ENCODE peak calls at places on chromosomes 13 and 19, in four cellular contexts. O is fibroblast of lung, S is MM.1S, R is A549. X is an unnamed sample.

GRCh38 chr13:44311011-44311481 is 62.6 kb upstream of the SERP2 start:
- DNase-seq in O (peak; percentile 68), S (no peak), R (peak; percentile 68), X (no peak)

GRCh38 chr19:39998511-39998910 is 1.7 kb downstream of the ZNF546 start:
- DNase-seq in R (no peak), O (peak; percentile 38), S (no peak), X (no peak)

GRCh38 chr19:39264306-39265290 is 3.6 kb upstream of the IFNL2 start:
- DNase-seq in R (no peak), O (peak; percentile 9), S (no peak), X (no peak)

GRCh38 chr19:5125797-5126497 is 157.0 kb downstream of the KDM4B start:
- DNase-seq in R (no peak), S (no peak), O (peak; percentile 24), X (peak; percentile 25)

GRCh38 chr13:73693215-73693614 is 441.0 kb downstream of the KLF12 start:
- DNase-seq in S (no peak), R (no peak), O (peak; percentile 80), X (no peak)

GRCh38 chr13:83780201-83780600 is 102.1 kb downstream of the SLITRK1 start:
- DNase-seq in S (peak; percentile 34), O (peak; percentile 24), R (peak; percentile 36), X (peak; percentile 42)

GRCh38 chr19:48182434-48182833 is 12.0 kb downstream of the ZSWIM9 start:
- DNase-seq in R (no peak), O (no peak), S (no peak), X (no peak)

GRCh38 chr19:15223649-15224371 is 8.4 kb downstream of the EPHX3 start:
- DNase-seq in S (no peak), R (no peak), O (no peak), X (no peak)

GRCh38 chr13:43232866-43233265 is 209.5 kb downstream of the DNAJC15 start:
- DNase-seq in O (peak; percentile 71), S (no peak), R (peak; percentile 1), X (no peak)

GRCh38 chr13:48782429-48782840 is 128.7 kb downstream of the CYSLTR2 start:
- DNase-seq in R (peak; percentile 4), O (no peak), S (no peak), X (no peak)

GRCh38 chr19:13887039-13887438 is 10.1 kb downstream of the NANOS3 start:
- DNase-seq in R (no peak), O (no peak), S (no peak), X (no peak)

GRCh38 chr19:13883665-13884064 is 6.7 kb downstream of the NANOS3 start:
- DNase-seq in S (no peak), R (no peak), O (no peak), X (no peak)

GRCh38 chr19:13887529-13887928 is 10.6 kb downstream of the NANOS3 start:
- DNase-seq in O (peak; percentile 36), S (no peak), R (no peak), X (no peak)

GRCh38 chr19:13884726-13885591 is 8.0 kb downstream of the NANOS3 start:
- DNase-seq in S (peak; percentile 68), O (no peak), R (no peak), X (no peak)

GRCh38 chr19:13885826-13886365 is 9.0 kb downstream of the NANOS3 start:
- DNase-seq in R (no peak), O (no peak), S (no peak), X (no peak)
- H3K4me3 ChIP-seq in R (no peak overlapping the region), O (no peak overlapping the region), S (peak overlapping the region; percentile 58), X (no peak overlapping the region)

GRCh38 chr19:29576761-29577661 is 29.1 kb upstream of the POP4 start:
- DNase-seq in S (no peak), R (no peak), O (peak; percentile 32), X (no peak)

GRCh38 chr19:29574518-29574917 is 31.6 kb upstream of the POP4 start:
- DNase-seq in R (no peak), S (no peak), O (no peak), X (no peak)

GRCh38 chr19:29577662-29577963 is 28.5 kb upstream of the POP4 start:
- DNase-seq in O (no peak), R (no peak), S (no peak), X (no peak)

GRCh38 chr19:29578349-29578748 is 27.7 kb upstream of the POP4 start:
- DNase-seq in R (no peak), O (no peak), S (no peak), X (no peak)

GRCh38 chr19:29576043-29576442 is 30.0 kb upstream of the POP4 start:
- DNase-seq in S (no peak), O (peak; percentile 22), R (no peak), X (no peak)
- H3K4me3 ChIP-seq in S (no peak overlapping the region), O (no peak overlapping the region), R (no peak overlapping the region), X (no peak overlapping the region)

GRCh38 chr13:59915252-59915651 is 248.5 kb downstream of the DIAPH3 start:
- DNase-seq in R (no peak), O (no peak), S (no peak), X (no peak)
- H3K4me3 ChIP-seq in R (no peak overlapping the region), O (no peak overlapping the region), S (no peak overlapping the region), X (no peak overlapping the region)

GRCh38 chr13:25171170-25171516 is 945 bp downstream of the AMER2 start:
- DNase-seq in S (no peak), R (no peak), O (no peak), X (no peak)
- H3K4me3 ChIP-seq in S (peak overlapping the region; percentile 37), R (peak overlapping the region; percentile 40), O (peak overlapping the region; percentile 38), X (no peak overlapping the region)

GRCh38 chr19:45098521-45099464 is 5.8 kb downstream of the PPP1R37 start:
- DNase-seq in R (no peak), S (no peak), O (peak; percentile 59), X (peak; percentile 68)
- H3K4me3 ChIP-seq in R (peak overlapping the region; percentile 16), S (no peak overlapping the region), O (peak overlapping the region; percentile 49), X (peak overlapping the region; percentile 5)

GRCh38 chr13:99015606-99016520 is 38.0 kb upstream of the DOCK9 start:
- DNase-seq in O (no peak), S (no peak), R (no peak), X (peak; percentile 73)
- H3K4me3 ChIP-seq in O (no peak overlapping the region), S (no peak overlapping the region), R (no peak overlapping the region), X (no peak overlapping the region)

GRCh38 chr19:45218887-45219780 is 26.1 kb downstream of the EXOC3L2 start:
- DNase-seq in S (no peak), R (no peak), O (no peak), X (no peak)

GRCh38 chr19:45217193-45217956 is 27.8 kb downstream of the EXOC3L2 start:
- DNase-seq in S (no peak), R (no peak), O (peak; percentile 20), X (no peak)

GRCh38 chr19:45216677-45217076 is 28.5 kb downstream of the EXOC3L2 start:
- DNase-seq in R (no peak), O (peak; percentile 36), S (no peak), X (no peak)

GRCh38 chr19:45218426-45218825 is 26.8 kb downstream of the EXOC3L2 start:
- DNase-seq in S (no peak), R (no peak), O (no peak), X (no peak)

DNA sequence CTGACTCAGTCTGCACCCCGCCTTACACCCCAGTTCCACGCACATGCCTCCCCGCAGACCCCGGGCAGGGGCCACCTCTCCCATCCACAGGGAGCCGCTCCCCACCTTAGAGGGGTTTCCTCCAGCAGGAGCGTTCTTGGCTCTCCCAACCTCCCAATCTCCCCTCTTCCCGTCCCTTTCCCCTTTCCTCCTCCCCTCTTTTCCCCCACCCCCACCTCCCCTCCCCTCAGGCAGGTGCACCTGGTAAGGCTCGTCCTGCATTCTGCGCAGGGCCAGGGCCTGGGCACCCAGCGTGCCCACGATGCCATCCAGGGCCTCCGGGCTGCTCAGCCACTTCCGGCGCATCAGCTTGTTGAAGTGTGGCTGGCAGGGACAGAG is 27.3 kb downstream of the EXOC3L2 start:
- DNase-seq in O (no peak), S (no peak), R (no peak), X (no peak)
- H3K4me3 ChIP-seq in O (no peak overlapping the region), S (no peak overlapping the region), R (no peak overlapping the region), X (no peak overlapping the region)

GRCh38 chr19:19105365-19106060 is 32.8 kb downstream of the TMEM161A start:
- DNase-seq in R (peak; percentile 72), S (no peak), O (peak; percentile 52), X (no peak)
- H3K4me3 ChIP-seq in R (peak overlapping the region; percentile 47), S (no peak overlapping the region), O (peak overlapping the region; percentile 48), X (no peak overlapping the region)